ENCODE peak calls at places on chromosomes 3 and 15, in ten cellular contexts. E, F, A, Q, M, R, O, B, C and H are unnamed samples.

GRCh38 chr3:194272861-194273266 is 78.3 kb downstream of the CPN2 start:
- DNase-seq in F (no peak), R (peak), E (peak), Q (no peak), B (no peak), A (peak), M (peak), O (no peak), C (no peak), H (no peak)

GRCh38 chr15:57432141-57432701 is 55.9 kb downstream of the CGNL1 start:
- DNase-seq in A (no peak), C (no peak), F (no peak), E (no peak), R (peak), B (peak), O (peak), Q (no peak), M (peak), H (no peak)

GRCh38 chr3:152295834-152296233 is 27.1 kb downstream of the MBNL1 start:
- DNase-seq in M (no peak), C (no peak), B (no peak), F (no peak), A (no peak), E (no peak), O (no peak), R (no peak), Q (no peak), H (no peak)

GRCh38 chr3:190594171-190594570 is 80.3 kb downstream of the IL1RAP start:
- DNase-seq in C (no peak), R (no peak), Q (no peak), E (no peak), F (no peak), B (no peak), A (no peak), O (no peak), M (no peak), H (no peak)

GRCh38 chr3:155418426-155418825 is 124.9 kb upstream of the STRIT1 start:
- DNase-seq in F (no peak), R (no peak), O (no peak), E (no peak), M (peak), A (peak), C (no peak), Q (no peak), B (no peak), H (no peak)

GRCh38 chr15:48365575-48365974 is 34.3 kb downstream of the DUT start:
- DNase-seq in F (no peak), A (no peak), E (no peak), C (no peak), R (no peak), Q (no peak), M (no peak), O (no peak), B (no peak), H (no peak)

GRCh38 chr3:53232641-53233377 is 23.0 kb downstream of the TKT start:
- DNase-seq in A (peak), F (no peak), M (no peak), B (no peak), O (no peak), E (no peak), R (no peak), C (no peak), Q (no peak), H (no peak)

GRCh38 chr3:161914703-161915102 is 418.1 kb downstream of the OTOL1 start:
- DNase-seq in A (peak), R (peak), B (peak), E (peak), Q (peak), O (no peak), M (peak), C (no peak), F (peak), H (no peak)

GRCh38 chr3:32630266-32630665 is 54.7 kb upstream of the CNOT10 start:
- DNase-seq in R (peak), C (peak), Q (no peak), A (no peak), M (peak), O (no peak), E (no peak), F (no peak), B (no peak), H (no peak)

GRCh38 chr3:160566499-160566898 is 1.1 kb upstream of the KPNA4 start:
- DNase-seq in E (no peak), M (no peak), A (no peak), R (no peak), C (no peak), F (no peak), O (no peak), B (no peak), Q (no peak), H (no peak)

GRCh38 chr3:184526158-184526483 is 35.5 kb upstream of the EPHB3 start:
- DNase-seq in Q (no peak), C (no peak), M (peak), R (no peak), A (no peak), B (no peak), E (no peak), F (no peak), O (no peak), H (no peak)

GRCh38 chr15:89551502-89551901 is 23.8 kb upstream of the TICRR start:
- DNase-seq in E (no peak), M (no peak), A (no peak), Q (no peak), B (no peak), F (no peak), R (no peak), O (no peak), C (no peak), H (no peak)

GRCh38 chr3:180594631-180595348 is 7.2 kb upstream of the TTC14 start:
- DNase-seq in B (peak), M (peak), F (peak), R (peak), Q (peak), C (peak), E (no peak), A (peak), O (no peak), H (peak)

GRCh38 chr3:189914799-189915198 is 205.9 kb downstream of the P3H2 start:
- DNase-seq in A (no peak), R (peak), C (peak), Q (peak), M (peak), F (peak), O (no peak), B (peak), E (no peak), H (peak)

GRCh38 chr3:143132246-143132980 is 12.8 kb downstream of the CHST2 start:
- DNase-seq in B (no peak), R (no peak), F (no peak), M (no peak), A (no peak), Q (no peak), E (no peak), C (no peak), O (no peak), H (no peak)

GRCh38 chr3:28745904-28746617 is 397.4 kb upstream of the AZI2 start:
- DNase-seq in Q (no peak), O (no peak), A (peak), E (no peak), B (no peak), R (no peak), M (peak), F (no peak), C (no peak), H (no peak)

GRCh38 chr3:45642731-45643152 is 46.5 kb upstream of the SACM1L start:
- DNase-seq in R (peak), A (peak), F (peak), C (no peak), B (peak), O (no peak), Q (no peak), E (no peak), M (peak), H (no peak)

GRCh38 chr3:155581579-155581978 is 163.3 kb downstream of the PLCH1 start:
- DNase-seq in O (no peak), B (no peak), R (no peak), Q (no peak), C (no peak), A (no peak), F (no peak), E (no peak), M (no peak), H (no peak)

GRCh38 chr15:45091161-45091560 is 22.8 kb downstream of the DUOX2 start:
- DNase-seq in O (no peak), B (no peak), M (peak), F (peak), C (no peak), E (no peak), Q (no peak), R (peak), A (no peak), H (peak)

GRCh38 chr3:116350119-116350733 is 95.1 kb downstream of the LSAMP start:
- DNase-seq in A (peak), M (no peak), C (no peak), Q (no peak), B (no peak), O (no peak), F (no peak), E (no peak), R (no peak), H (no peak)

GRCh38 chr3:58074126-58074715 is 66.0 kb downstream of the FLNB start:
- DNase-seq in O (no peak), B (no peak), Q (no peak), E (no peak), M (no peak), A (no peak), F (no peak), R (no peak), C (no peak), H (no peak)

GRCh38 chr3:32200991-32201758 is 37.3 kb upstream of the CMTM8 start:
- DNase-seq in F (no peak), B (no peak), A (no peak), O (no peak), R (no peak), E (no peak), M (no peak), Q (no peak), C (no peak), H (no peak)

GRCh38 chr3:172148269-172148668 is 108.9 kb downstream of the FNDC3B start:
- DNase-seq in C (no peak), F (peak), M (peak), R (no peak), Q (no peak), E (no peak), A (no peak), O (no peak), B (no peak), H (no peak)

GRCh38 chr3:126347543-126348161 is 9.6 kb downstream of the KLF15 start:
- DNase-seq in B (no peak), A (no peak), M (no peak), C (no peak), O (peak), Q (no peak), F (no peak), E (peak), R (no peak), H (no peak)

GRCh38 chr3:42732196-42732828 is 29.7 kb upstream of the HHATL start:
- DNase-seq in A (no peak), O (no peak), B (no peak), F (no peak), E (peak), Q (no peak), R (no peak), M (no peak), C (no peak), H (no peak)

GRCh38 chr15:99096173-99096893 is 8.5 kb upstream of the SYNM start:
- DNase-seq in R (no peak), B (no peak), A (no peak), F (no peak), C (no peak), E (peak), O (no peak), M (no peak), Q (no peak), H (no peak)

GRCh38 chr3:94028093-94028837 is at the start of gene STX19:
- DNase-seq in E (no peak), M (no peak), A (no peak), B (no peak), C (no peak), F (no peak), Q (no peak), O (no peak), R (no peak), H (no peak)

GRCh38 chr3:8987673-8988655 is 24.7 kb upstream of the RAD18 start:
- DNase-seq in A (peak), B (peak), E (peak), R (peak), O (peak), C (peak), Q (no peak), F (peak), M (peak), H (no peak)

GRCh38 chr15:52102468-52102867 is 10.1 kb downstream of the BCL2L10 start:
- DNase-seq in E (no peak), B (peak), O (no peak), R (peak), A (no peak), C (no peak), M (peak), Q (peak), F (peak), H (peak)

GRCh38 chr3:46811615-46812236 is 51.5 kb downstream of the MYL3 start:
- DNase-seq in R (no peak), A (peak), B (no peak), E (no peak), C (no peak), O (no peak), M (no peak), Q (no peak), F (no peak), H (no peak)

GRCh38 chr3:23161896-23162570 is 41.1 kb upstream of the UBE2E2 start:
- DNase-seq in M (peak), C (no peak), F (peak), O (no peak), Q (no peak), R (no peak), B (no peak), A (no peak), E (no peak), H (no peak)

GRCh38 chr3:12372762-12373280 is 84.0 kb downstream of the PPARG start:
- DNase-seq in F (no peak), A (no peak), B (no peak), E (no peak), O (no peak), M (peak), Q (no peak), R (peak), C (no peak), H (no peak)

GRCh38 chr3:14821151-14821550 is 2.4 kb downstream of the FGD5 start:
- DNase-seq in B (no peak), M (no peak), Q (no peak), F (no peak), R (no peak), A (no peak), C (no peak), O (no peak), E (no peak), H (no peak)

GRCh38 chr3:148625991-148626390 is 71.7 kb upstream of the AGTR1 start:
- DNase-seq in F (no peak), A (no peak), O (no peak), E (no peak), M (no peak), C (no peak), Q (no peak), B (no peak), R (no peak), H (no peak)

GRCh38 chr3:148629006-148629405 is 68.7 kb upstream of the AGTR1 start:
- DNase-seq in R (no peak), M (no peak), F (no peak), A (no peak), O (no peak), B (no peak), Q (no peak), C (no peak), E (no peak), H (no peak)

DNA sequence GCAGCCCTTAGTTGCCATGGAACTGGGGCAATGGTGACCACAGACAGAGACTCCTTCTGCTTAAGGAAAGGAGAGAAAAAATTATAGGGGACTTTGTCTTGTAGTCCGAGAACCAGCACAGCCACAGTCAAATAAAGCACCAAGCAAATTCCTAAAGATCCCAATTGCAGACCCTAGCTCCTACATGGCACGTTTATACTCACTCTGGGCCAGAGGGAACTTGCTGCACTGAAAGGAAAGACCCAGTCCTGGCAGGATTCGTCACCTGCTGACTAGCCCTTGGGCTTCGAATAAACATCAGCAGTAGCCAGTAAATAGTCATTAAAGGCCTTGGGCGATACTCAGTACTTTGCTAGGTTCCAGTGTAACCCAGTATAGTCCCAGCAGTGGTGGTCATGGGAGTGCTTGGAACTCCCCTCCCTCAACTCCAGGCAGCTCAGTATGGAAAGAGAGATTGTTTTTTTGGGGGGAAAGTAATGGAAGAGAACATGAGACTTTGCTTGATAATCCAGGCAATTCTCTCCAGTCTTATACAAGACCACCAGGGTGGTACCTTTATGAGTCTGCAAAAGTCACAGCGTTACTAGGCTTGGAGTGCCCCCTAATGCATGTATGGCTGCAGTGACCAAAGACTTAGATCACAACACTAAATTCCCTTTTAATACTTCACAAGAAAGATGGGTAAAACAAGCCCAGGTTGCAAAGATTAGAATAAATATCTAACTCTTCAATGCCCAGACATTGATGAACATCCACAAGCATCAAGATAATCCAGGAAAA is 66.4 kb upstream of the AGTR1 start:
- DNase-seq in F (no peak), Q (no peak), B (no peak), O (no peak), M (no peak), C (no peak), E (no peak), A (no peak), R (peak), H (no peak)
- TF ChIP-seq CTCF in F (peak), Q (peak), B (peak), O (no peak), M (peak), C (peak), E (no peak), A (peak), R (peak), H (peak)

GRCh38 chr3:64225695-64226499 is 631 bp upstream of the PRICKLE2 start:
- DNase-seq in F (peak), B (no peak), M (peak), R (peak), O (no peak), C (no peak), A (no peak), Q (no peak), E (no peak), H (no peak)
- H3K4me3 ChIP-seq in F (peak), B (peak), M (peak), R (peak), O (peak), C (peak), A (peak), Q (peak), E (no peak), H (peak)

DNA sequence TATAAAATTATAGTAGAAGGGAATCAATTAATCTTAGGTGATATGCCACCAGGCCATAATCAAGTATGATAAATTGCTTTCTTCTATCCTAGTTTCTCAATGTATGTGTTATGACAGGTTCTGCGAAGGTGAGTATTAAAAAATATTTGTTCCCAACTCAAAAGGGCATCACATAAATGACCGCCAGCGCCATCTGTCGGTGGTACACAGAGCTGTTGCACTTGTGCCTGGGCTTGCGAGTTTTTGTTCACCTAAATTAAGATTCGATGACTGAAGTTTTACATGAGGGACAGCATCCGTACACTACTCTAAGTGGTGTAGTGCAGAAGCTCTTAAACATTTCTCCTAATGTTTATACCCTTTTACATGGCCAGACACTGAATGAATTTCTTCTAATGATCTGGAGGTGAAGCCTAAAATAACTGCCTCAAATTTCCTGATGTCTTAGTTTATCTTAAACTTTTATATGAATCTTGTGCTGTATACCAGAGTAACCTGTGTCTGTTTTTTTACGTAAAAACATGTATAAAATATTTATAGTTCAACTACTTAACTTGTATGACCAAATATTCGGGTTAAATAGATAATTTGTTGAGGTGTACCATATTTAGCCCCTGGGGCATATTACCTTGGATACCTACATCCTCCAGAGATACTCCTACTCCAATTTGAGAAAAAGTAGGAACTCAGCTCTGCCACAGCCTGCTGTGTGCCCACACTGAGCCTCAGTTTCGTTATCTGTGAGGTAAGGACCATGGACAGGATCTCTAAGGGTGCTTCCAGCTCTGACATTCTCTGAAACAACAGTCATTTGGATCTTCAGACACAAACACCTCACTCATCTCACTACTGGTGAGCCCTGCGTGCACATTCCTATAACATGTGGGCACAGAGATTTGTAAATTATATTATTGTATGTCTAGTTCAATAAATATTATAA is 365.6 kb downstream of the MAGI1 start:
- DNase-seq in B (peak), M (peak), O (peak), C (peak), E (no peak), R (peak), Q (no peak), A (peak), F (peak), H (no peak)
- TF ChIP-seq CTCF in B (peak), M (peak), O (peak), C (peak), E (no peak), R (peak), Q (peak), A (peak), F (peak), H (peak)

GRCh38 chr3:84600703-84601225 is 358.0 kb upstream of the CADM2 start:
- DNase-seq in E (no peak), R (no peak), O (no peak), M (no peak), F (no peak), C (no peak), A (no peak), Q (no peak), B (no peak), H (no peak)
- H3K4me3 ChIP-seq in E (no peak), R (no peak), O (no peak), M (no peak), F (no peak), C (no peak), A (no peak), Q (no peak), B (no peak), H (no peak)

DNA sequence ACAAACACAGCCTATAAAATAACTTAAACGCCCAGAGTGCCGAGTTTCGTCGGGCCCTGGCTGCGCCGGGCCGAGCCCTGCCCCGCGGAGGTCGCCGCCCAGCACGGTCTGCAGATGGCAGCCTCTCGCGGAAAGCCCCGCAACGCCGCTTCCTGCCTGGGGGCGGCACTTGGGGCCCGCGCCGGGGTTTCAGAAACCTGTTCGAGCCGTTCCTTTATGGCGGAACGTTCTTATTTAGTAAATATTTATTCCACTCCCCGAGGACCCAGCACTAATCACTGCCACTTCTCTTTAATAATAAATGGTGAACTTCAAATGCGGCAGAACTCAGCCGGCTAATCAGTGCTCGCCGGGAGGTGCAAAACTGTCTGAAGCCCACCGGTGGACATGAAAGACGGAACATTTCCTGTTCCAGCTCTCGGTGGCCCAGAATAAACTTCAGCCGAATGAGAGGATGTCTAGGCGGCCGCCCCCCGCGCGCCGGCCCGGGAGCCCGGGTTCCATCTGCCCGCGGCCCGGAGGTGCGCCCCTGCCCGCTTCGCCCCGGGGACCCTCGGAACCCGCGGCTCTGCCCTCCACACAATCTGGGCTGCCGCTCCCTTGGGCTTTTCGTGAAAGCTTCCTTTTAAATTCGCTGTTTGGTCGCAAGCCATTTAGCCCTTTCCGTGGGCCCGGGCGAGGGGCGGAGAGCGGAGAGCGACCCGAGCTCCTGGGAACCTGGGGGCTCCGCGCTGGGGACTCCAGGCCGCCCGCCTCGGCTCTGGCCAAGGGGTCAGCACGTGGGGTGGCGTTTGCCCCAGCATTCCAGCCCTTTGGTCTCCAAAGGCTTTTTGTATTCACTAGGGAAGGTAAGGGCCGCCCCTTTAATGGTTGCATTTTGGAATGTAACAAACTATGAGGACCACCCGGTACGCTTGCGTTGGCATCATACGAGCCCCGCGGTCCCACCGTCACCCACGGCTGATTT is 110.8 kb upstream of the ATP11B start:
- DNase-seq in R (peak), C (peak), B (no peak), M (peak), F (peak), E (no peak), A (peak), O (peak), Q (no peak), H (no peak)
- TF ChIP-seq CTCF in R (peak), C (no peak), B (peak), M (no peak), F (peak), E (no peak), A (peak), O (peak), Q (no peak), H (peak)